ENCODE peak calls at places on chromosome 11, in eight cellular contexts. V is RWPE1, T is kidney, S is cardiac muscle cell, J is mammary epithelial cell, O is Calu3, U is esophagus squamous epithelium, M is dorsolateral prefrontal cortex. A is an unnamed sample.

GRCh38 chr11:106156290-106156937 is 79.0 kb downstream of the AASDHPPT start:
- DNase-seq in J (peak; percentile 58), T (no peak), M (no peak), U (no peak), S (peak; percentile 53), V (peak; percentile 41), O (peak; percentile 14), A (no peak)

GRCh38 chr11:114846040-114846791 is 167.9 kb downstream of the NXPE2 start:
- DNase-seq in U (no peak), S (no peak), V (no peak), J (peak; percentile 6), T (no peak), M (peak; percentile 83), O (no peak), A (peak; percentile 61)

GRCh38 chr11:132122701-132123100 is 752.3 kb downstream of the NTM start:
- DNase-seq in S (no peak), M (no peak), U (no peak), O (no peak), V (no peak), J (no peak), T (no peak), A (no peak)

GRCh38 chr11:31641477-31642062 is 132.0 kb downstream of the ELP4 start:
- DNase-seq in M (no peak), O (peak; percentile 55), J (no peak), S (peak; percentile 59), U (no peak), V (peak; percentile 16), T (no peak), A (peak; percentile 53)

GRCh38 chr11:45485070-45485716 is 180.2 kb downstream of the CHST1 start:
- DNase-seq in O (no peak), S (no peak), V (no peak), M (no peak), U (no peak), T (no peak), J (no peak), A (no peak)

GRCh38 chr11:16252373-16252772 is 104.0 kb downstream of the SOX6 start:
- DNase-seq in J (no peak), U (no peak), V (peak; percentile 4), M (no peak), T (no peak), O (peak; percentile 13), S (peak; percentile 3), A (no peak)

GRCh38 chr11:126756416-126756815 is 244.2 kb downstream of the KIRREL3 start:
- DNase-seq in U (no peak), T (no peak), S (no peak), V (no peak), O (no peak), M (peak; percentile 37), J (no peak), A (no peak)

GRCh38 chr11:115644846-115645245 is 140.6 kb upstream of the CADM1 start:
- DNase-seq in J (no peak), V (no peak), S (no peak), U (no peak), O (no peak), T (no peak), M (no peak), A (no peak)

GRCh38 chr11:58965246-58965985 is 26.1 kb downstream of the GLYATL1 start:
- DNase-seq in T (no peak), O (no peak), J (peak; percentile 17), V (no peak), S (no peak), U (no peak), M (no peak), A (no peak)

GRCh38 chr11:19453893-19454292 is 213.1 kb upstream of the E2F8 start:
- DNase-seq in V (peak; percentile 71), U (no peak), S (no peak), M (no peak), J (peak; percentile 67), O (no peak), T (no peak), A (no peak)

GRCh38 chr11:67265633-67266423 is 445 bp upstream of the GRK2 start:
- DNase-seq in J (peak; percentile 46), T (peak; percentile 91), O (peak; percentile 90), V (peak; percentile 70), U (no peak), S (peak; percentile 82), M (peak; percentile 55), A (peak; percentile 90)

GRCh38 chr11:1803246-1803645 is 31.5 kb upstream of the SYT8 start:
- DNase-seq in T (no peak), U (no peak), M (no peak), V (no peak), J (no peak), S (no peak), O (no peak), A (no peak)

GRCh38 chr11:1810761-1811160 is 24.0 kb upstream of the SYT8 start:
- DNase-seq in O (no peak), V (no peak), U (no peak), T (no peak), M (no peak), J (no peak), S (no peak), A (no peak)

GRCh38 chr11:1805525-1805924 is 29.3 kb upstream of the SYT8 start:
- DNase-seq in S (no peak), O (no peak), U (no peak), T (no peak), V (no peak), M (no peak), J (no peak), A (no peak)

GRCh38 chr11:1812274-1812673 is 22.5 kb upstream of the SYT8 start:
- DNase-seq in S (no peak), T (no peak), O (no peak), M (no peak), V (no peak), U (no peak), J (no peak), A (no peak)

GRCh38 chr11:1807628-1807995 is 27.2 kb upstream of the SYT8 start:
- DNase-seq in V (no peak), M (no peak), O (no peak), U (no peak), T (no peak), S (no peak), J (no peak), A (no peak)
- TF ChIP-seq CTCF in V (no peak), M (no peak), O (no peak), U (no peak), T (no peak), S (no peak), J (no peak), A (no peak)

GRCh38 chr11:33965032-33965431 is 73.2 kb upstream of the LMO2 start:
- DNase-seq in T (no peak), J (no peak), U (no peak), S (no peak), O (no peak), M (no peak), V (no peak), A (no peak)
- TF ChIP-seq CTCF in T (no peak), J (no peak), U (no peak), S (no peak), O (no peak), M (no peak), V (no peak), A (no peak)

GRCh38 chr11:134235399-134235798 is 10.9 kb downstream of the VPS26B start:
- DNase-seq in J (no peak), V (no peak), M (no peak), S (no peak), U (no peak), T (no peak), O (no peak), A (no peak)

GRCh38 chr11:134238956-134239355 is 14.2 kb downstream of the THYN1 start:
- DNase-seq in J (no peak), T (no peak), V (no peak), S (no peak), U (no peak), O (no peak), M (no peak), A (no peak)

GRCh38 chr11:134237557-134237922 is 13.1 kb downstream of the VPS26B start:
- DNase-seq in V (no peak), U (no peak), J (no peak), S (no peak), O (no peak), M (no peak), T (no peak), A (no peak)

GRCh38 chr11:134233729-134234179 is 9.3 kb downstream of the VPS26B start:
- DNase-seq in J (no peak), U (no peak), T (no peak), V (no peak), O (no peak), M (no peak), S (no peak), A (no peak)

DNA sequence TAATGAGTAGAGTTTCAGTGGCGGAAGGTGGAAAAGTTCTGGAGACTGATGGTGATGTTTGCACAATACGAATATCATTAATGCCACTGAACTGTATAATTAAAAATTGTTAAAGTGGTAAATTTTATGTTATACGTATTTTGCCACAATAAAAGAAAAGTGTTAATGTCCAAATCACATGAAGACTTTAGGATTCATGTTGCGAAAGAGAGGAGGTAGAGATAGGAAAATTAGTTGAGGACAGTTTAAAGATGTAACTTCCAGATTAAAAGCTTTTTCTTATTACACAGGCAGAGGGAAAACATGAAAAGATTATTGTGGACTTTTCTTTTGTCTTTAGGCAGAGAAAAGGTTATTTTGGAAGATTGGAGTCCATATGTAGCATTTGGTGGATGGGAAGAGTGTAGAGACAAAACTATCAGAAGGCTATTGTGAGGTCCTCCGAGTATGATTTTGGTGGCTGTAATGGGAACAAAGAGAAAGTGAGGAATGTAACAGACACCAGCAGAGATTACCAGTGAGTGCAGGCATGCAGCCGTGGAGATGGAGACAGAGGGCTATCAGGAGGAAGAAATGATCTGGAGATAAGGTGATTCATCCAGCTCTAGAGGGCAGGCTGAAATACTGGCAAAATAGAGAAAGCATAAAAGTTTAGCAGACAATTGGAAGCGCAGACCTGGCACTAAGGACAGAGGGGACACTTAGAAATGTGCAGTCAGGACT is 12.5 kb downstream of the VPS26B start:
- DNase-seq in O (no peak), T (no peak), J (no peak), M (no peak), U (no peak), V (no peak), S (no peak), A (no peak)
- TF ChIP-seq CTCF in O (no peak), T (no peak), J (no peak), M (no peak), U (no peak), V (no peak), S (no peak), A (no peak)

GRCh38 chr11:10749476-10749875 is 1.6 kb upstream of the CTR9 start:
- DNase-seq in T (no peak), S (no peak), U (no peak), M (no peak), O (no peak), J (no peak), V (no peak), A (no peak)

GRCh38 chr11:10752061-10752460 is 1.0 kb downstream of the CTR9 start:
- DNase-seq in U (no peak), M (no peak), O (no peak), T (no peak), V (no peak), J (peak; percentile 23), S (no peak), A (no peak)

GRCh38 chr11:10752486-10752885 is 1.4 kb downstream of the CTR9 start:
- DNase-seq in O (no peak), J (no peak), M (no peak), V (no peak), T (no peak), U (no peak), S (no peak), A (no peak)

GRCh38 chr11:10751581-10751940 is 515 bp downstream of the CTR9 start:
- DNase-seq in T (no peak), U (no peak), O (no peak), S (peak; percentile 23), V (no peak), J (peak; percentile 14), M (no peak), A (no peak)

GRCh38 chr11:10750838-10751580 is at the start of gene CTR9:
- DNase-seq in O (peak; percentile 95), T (peak; percentile 98), S (peak; percentile 95), J (peak; percentile 94), M (peak; percentile 95), U (peak; percentile 70), V (peak; percentile 88), A (peak; percentile 98)
- TF ChIP-seq CTCF in O (no peak), T (peak; percentile 11), S (peak; percentile 29), J (no peak), M (peak; percentile 68), U (no peak), V (peak; percentile 50), A (no peak)

A was measured in glutamatergic neuron.